ENCODE peak calls at places on chromosomes 6 and 20, in four cellular contexts. One of them, this sample, is unnamed.

GRCh38 chr20:39103732-39104131 is 141.6 kb downstream of the DHX35 start:
- DNase-seq in AG20443: no peak
- DNase-seq in SK-N-SH: no peak
- DNase-seq in T1000: no peak
- DNase-seq in this sample: no peak

GRCh38 chr6:32845381-32845884 is 1.6 kb upstream of the PSMB8 start:
- DNase-seq in AG20443: no peak
- DNase-seq in SK-N-SH: no peak
- DNase-seq in T1000: no peak
- DNase-seq in this sample: no peak

GRCh38 chr6:138307816-138308727 is 69.6 kb upstream of the SMIM28 start:
- DNase-seq in AG20443: peak
- DNase-seq in SK-N-SH: no peak
- DNase-seq in T1000: no peak
- DNase-seq in this sample: peak

GRCh38 chr6:12782136-12782535 is 65.6 kb downstream of the PHACTR1 start:
- DNase-seq in AG20443: no peak
- DNase-seq in SK-N-SH: no peak
- DNase-seq in T1000: no peak
- DNase-seq in this sample: no peak

GRCh38 chr6:93418448-93419303 is 683 bp downstream of the EPHA7 start:
- DNase-seq in AG20443: peak
- DNase-seq in SK-N-SH: peak
- DNase-seq in T1000: peak
- DNase-seq in this sample: no peak

GRCh38 chr6:166671434-166672061 is 44.5 kb upstream of the RPS6KA2 start:
- DNase-seq in AG20443: peak
- DNase-seq in SK-N-SH: peak
- DNase-seq in T1000: no peak
- DNase-seq in this sample: no peak

GRCh38 chr6:21402368-21402767 is 191.2 kb upstream of the SOX4 start:
- DNase-seq in AG20443: peak
- DNase-seq in SK-N-SH: no peak
- DNase-seq in T1000: no peak
- DNase-seq in this sample: peak

GRCh38 chr20:5078399-5078958 is 41.3 kb downstream of the PCNA start:
- DNase-seq in AG20443: peak
- DNase-seq in SK-N-SH: no peak
- DNase-seq in T1000: no peak
- DNase-seq in this sample: no peak

GRCh38 chr6:1313364-1313754 is 1.5 kb downstream of the FOXQ1 start:
- DNase-seq in AG20443: peak
- DNase-seq in SK-N-SH: no peak
- DNase-seq in T1000: no peak
- DNase-seq in this sample: no peak

GRCh38 chr20:8183526-8183925 is 51.5 kb downstream of the PLCB1 start:
- DNase-seq in AG20443: no peak
- DNase-seq in SK-N-SH: no peak
- DNase-seq in T1000: no peak
- DNase-seq in this sample: no peak

GRCh38 chr6:150775804-150776203 is 89.7 kb upstream of the MTHFD1L start:
- DNase-seq in AG20443: no peak
- DNase-seq in SK-N-SH: no peak
- DNase-seq in T1000: no peak
- DNase-seq in this sample: no peak

GRCh38 chr20:33909331-33909921 is 84.3 kb upstream of the RALY start:
- DNase-seq in AG20443: peak
- DNase-seq in SK-N-SH: no peak
- DNase-seq in T1000: no peak
- DNase-seq in this sample: peak

GRCh38 chr6:121663292-121663691 is 227.8 kb downstream of the GJA1 start:
- DNase-seq in AG20443: no peak
- DNase-seq in SK-N-SH: no peak
- DNase-seq in T1000: no peak
- DNase-seq in this sample: no peak

GRCh38 chr6:157224178-157224956 is 99.0 kb downstream of the TMEM242 start:
- DNase-seq in AG20443: no peak
- DNase-seq in SK-N-SH: no peak
- DNase-seq in T1000: no peak
- DNase-seq in this sample: no peak

GRCh38 chr6:21931641-21932335 is 338.2 kb downstream of the SOX4 start:
- DNase-seq in AG20443: peak
- DNase-seq in SK-N-SH: no peak
- DNase-seq in T1000: no peak
- DNase-seq in this sample: peak

GRCh38 chr6:92126088-92126487 is 1293.3 kb downstream of the EPHA7 start:
- DNase-seq in AG20443: no peak
- DNase-seq in SK-N-SH: no peak
- DNase-seq in T1000: no peak
- DNase-seq in this sample: peak

GRCh38 chr20:10288421-10288820 is 69.8 kb downstream of the SNAP25 start:
- DNase-seq in AG20443: no peak
- DNase-seq in SK-N-SH: no peak
- DNase-seq in T1000: no peak
- DNase-seq in this sample: no peak

GRCh38 chr20:7496394-7497111 is 443.7 kb downstream of the HAO1 start:
- DNase-seq in AG20443: no peak
- DNase-seq in SK-N-SH: no peak
- DNase-seq in T1000: no peak
- DNase-seq in this sample: peak

GRCh38 chr6:25542984-25543383 is 109.0 kb upstream of the SCGN start:
- DNase-seq in AG20443: no peak
- DNase-seq in SK-N-SH: no peak
- DNase-seq in T1000: no peak
- DNase-seq in this sample: no peak

GRCh38 chr6:119575721-119576120 is 226.2 kb upstream of the MAN1A1 start:
- DNase-seq in AG20443: peak
- DNase-seq in SK-N-SH: no peak
- DNase-seq in T1000: peak
- DNase-seq in this sample: peak

GRCh38 chr20:62997626-62998025 is 9.1 kb downstream of the BHLHE23 start:
- DNase-seq in AG20443: no peak
- DNase-seq in SK-N-SH: no peak
- DNase-seq in T1000: no peak
- DNase-seq in this sample: no peak

GRCh38 chr6:13517116-13517515 is 29.7 kb upstream of the GFOD1 start:
- DNase-seq in AG20443: no peak
- DNase-seq in SK-N-SH: no peak
- DNase-seq in T1000: no peak
- DNase-seq in this sample: peak

GRCh38 chr6:113317870-113318269 is 539.3 kb upstream of the MARCKS start:
- DNase-seq in AG20443: no peak
- DNase-seq in SK-N-SH: no peak
- DNase-seq in T1000: no peak
- DNase-seq in this sample: no peak

GRCh38 chr20:49649672-49650071 is 64.0 kb downstream of the B4GALT5 start:
- DNase-seq in AG20443: no peak
- DNase-seq in SK-N-SH: no peak
- DNase-seq in T1000: no peak
- DNase-seq in this sample: no peak

GRCh38 chr6:155128971-155129370 is 133.9 kb downstream of the TIAM2 start:
- DNase-seq in AG20443: peak
- DNase-seq in SK-N-SH: no peak
- DNase-seq in T1000: no peak
- DNase-seq in this sample: no peak

GRCh38 chr6:105243487-105243886 is 63.7 kb upstream of the POPDC3 start:
- DNase-seq in AG20443: no peak
- DNase-seq in SK-N-SH: no peak
- DNase-seq in T1000: no peak
- DNase-seq in this sample: no peak

GRCh38 chr6:132515386-132515785 is 2.5 kb upstream of the STX7 start:
- DNase-seq in AG20443: no peak
- DNase-seq in SK-N-SH: no peak
- DNase-seq in T1000: no peak
- DNase-seq in this sample: no peak

GRCh38 chr6:145895802-145896201 is 68.4 kb downstream of the SHPRH start:
- DNase-seq in AG20443: no peak
- DNase-seq in SK-N-SH: no peak
- DNase-seq in T1000: no peak
- DNase-seq in this sample: no peak

GRCh38 chr6:19613678-19614077 is 223.5 kb upstream of the ID4 start:
- DNase-seq in AG20443: no peak
- DNase-seq in SK-N-SH: no peak
- DNase-seq in T1000: no peak
- DNase-seq in this sample: no peak

GRCh38 chr6:114195736-114196403 is 147.0 kb downstream of the HS3ST5 start:
- DNase-seq in AG20443: no peak
- DNase-seq in SK-N-SH: no peak
- DNase-seq in T1000: no peak
- DNase-seq in this sample: no peak

GRCh38 chr6:151958332-151958731 is 150.8 kb downstream of the ESR1 start:
- DNase-seq in AG20443: peak
- DNase-seq in SK-N-SH: no peak
- DNase-seq in T1000: no peak
- DNase-seq in this sample: peak

GRCh38 chr6:150169609-150170008 is 26.8 kb downstream of the PPP1R14C start:
- DNase-seq in AG20443: peak
- DNase-seq in SK-N-SH: no peak
- DNase-seq in T1000: no peak
- DNase-seq in this sample: peak

GRCh38 chr20:36116813-36117441 is 37.6 kb upstream of the EPB41L1 start:
- DNase-seq in AG20443: peak
- DNase-seq in SK-N-SH: no peak
- DNase-seq in T1000: peak
- DNase-seq in this sample: peak

GRCh38 chr6:11277275-11278206 is 45.1 kb upstream of the NEDD9 start:
- DNase-seq in AG20443: peak
- DNase-seq in SK-N-SH: no peak
- DNase-seq in T1000: no peak
- DNase-seq in this sample: peak

GRCh38 chr20:51346686-51347485 is 195.6 kb downstream of the NFATC2 start:
- DNase-seq in AG20443: peak
- DNase-seq in SK-N-SH: no peak
- DNase-seq in T1000: peak
- DNase-seq in this sample: no peak

GRCh38 chr6:40349092-40349491 is 238.1 kb downstream of the LRFN2 start:
- DNase-seq in AG20443: peak
- DNase-seq in SK-N-SH: no peak
- DNase-seq in T1000: no peak
- DNase-seq in this sample: no peak

This sample was measured in renal cortical epithelial cell.